ENCODE peak calls at places on chromosomes 1 and 21, in ten cellular contexts. M is iPS DF 6.9; V is CD8-positive, alpha-beta memory T cell; W is body of pancreas; Q is astrocyte; N is right atrium auricular region; X is foreskin keratinocyte; O is breast epithelium; U is fibroblast of lung; G is tibial nerve. Y is an unnamed sample.

GRCh38 chr1:232549998-232550397 is 79.9 kb downstream of the SIPA1L2 start:
- DNase-seq in M (no peak), V (no peak), W (no peak), Q (no peak), N (no peak), X (no peak), O (no peak), U (no peak), G (no peak), Y (no peak)

GRCh38 chr1:221439008-221439733 is 302.7 kb downstream of the DUSP10 start:
- DNase-seq in M (no peak), V (peak; percentile 70), W (no peak), Q (peak; percentile 88), N (no peak), X (peak; percentile 97), O (no peak), U (peak; percentile 51), G (no peak), Y (no peak)

GRCh38 chr1:111571987-111572386 is 47.6 kb upstream of the RAP1A start:
- DNase-seq in M (no peak), V (no peak), W (no peak), Q (peak; percentile 72), N (no peak), X (no peak), O (no peak), U (peak; percentile 58), G (no peak), Y (no peak)

GRCh38 chr1:215568287-215568692 is 1.2 kb downstream of the KCTD3 start:
- DNase-seq in M (no peak), V (no peak), W (no peak), Q (peak; percentile 40), N (no peak), X (no peak), O (no peak), U (peak; percentile 85), G (no peak), Y (no peak)

GRCh38 chr1:21511579-21512522 is 2.6 kb downstream of the ALPL start:
- DNase-seq in M (no peak), V (no peak), W (peak; percentile 52), Q (peak; percentile 96), N (peak; percentile 80), X (no peak), O (peak; percentile 80), U (peak; percentile 97), G (no peak), Y (peak; percentile 81)

GRCh38 chr21:39384674-39385298 is 35.9 kb upstream of the HMGN1 start:
- DNase-seq in M (no peak), V (no peak), W (no peak), Q (peak; percentile 54), N (no peak), X (no peak), O (no peak), U (peak; percentile 42), G (no peak), Y (no peak)

GRCh38 chr1:64471218-64471719 is 1.3 kb downstream of the CACHD1 start:
- DNase-seq in M (no peak), V (no peak), W (peak; percentile 40), Q (no peak), N (no peak), X (peak; percentile 10), O (peak; percentile 53), U (peak; percentile 28), G (no peak), Y (peak; percentile 80)

GRCh38 chr1:160522136-160522535 is 919 bp downstream of the SLAMF6 start:
- DNase-seq in M (no peak), V (no peak), W (no peak), Q (no peak), N (no peak), X (no peak), O (no peak), U (no peak), G (no peak), Y (no peak)

GRCh38 chr1:184513966-184514365 is 127.1 kb downstream of the C1orf21 start:
- DNase-seq in M (no peak), V (no peak), W (peak; percentile 37), Q (peak; percentile 53), N (no peak), X (no peak), O (no peak), U (peak; percentile 53), G (no peak), Y (no peak)

GRCh38 chr1:37438037-37438970 is 36.1 kb upstream of the ZC3H12A start:
- DNase-seq in M (no peak), V (no peak), W (no peak), Q (no peak), N (no peak), X (no peak), O (no peak), U (no peak), G (no peak), Y (no peak)

GRCh38 chr1:119420638-119421037 is 5.7 kb downstream of the HSD3B2 start:
- DNase-seq in M (no peak), V (no peak), W (no peak), Q (no peak), N (no peak), X (no peak), O (no peak), U (no peak), G (no peak), Y (no peak)

DNA sequence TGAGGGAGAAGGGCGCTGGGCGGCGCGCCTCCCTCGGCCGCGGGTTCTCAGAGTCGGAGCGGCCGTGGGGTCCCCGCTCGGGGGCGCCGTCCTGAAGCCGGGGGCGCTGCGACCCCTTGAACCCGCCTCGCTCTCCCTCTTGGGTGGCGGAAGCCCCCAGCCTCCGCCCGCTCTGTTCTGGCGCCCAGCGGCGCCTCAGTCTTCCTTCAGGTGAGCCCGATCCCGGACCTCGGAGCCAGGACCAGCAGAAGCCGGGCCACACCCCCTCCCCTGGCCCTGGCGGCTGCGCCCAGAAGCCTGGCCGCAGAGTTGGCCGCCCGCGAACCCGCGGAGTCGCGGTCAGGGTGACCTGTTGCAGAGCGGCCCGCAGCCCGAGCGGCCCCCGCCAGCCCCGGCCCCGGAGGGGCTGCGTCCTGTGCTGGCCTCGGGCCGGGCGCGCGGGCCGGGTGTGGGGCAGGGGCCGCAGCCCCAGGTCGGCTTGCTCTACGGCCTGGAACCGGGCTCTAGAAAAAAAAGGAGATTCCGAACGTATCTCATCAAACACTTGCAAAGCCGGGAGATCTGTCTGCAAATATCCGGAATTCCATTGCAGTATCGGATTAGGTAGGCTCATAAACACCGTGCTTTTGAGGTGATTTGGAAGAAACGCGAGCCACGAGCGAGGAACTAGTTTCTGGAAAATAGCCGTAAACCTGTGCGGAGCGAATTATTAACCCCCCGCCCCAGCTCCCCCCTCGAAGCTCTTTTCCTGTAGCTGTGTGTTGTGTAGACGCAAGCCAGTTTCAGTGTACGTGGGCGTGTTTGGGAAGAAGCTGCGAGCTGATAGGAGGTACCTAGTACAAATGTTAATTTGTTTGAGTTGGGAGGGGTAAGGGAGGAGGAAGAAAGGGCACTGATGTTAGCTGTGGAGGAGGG is 816 bp downstream of the RALGPS2 start:
- DNase-seq in M (no peak), V (peak; percentile 60), W (peak; percentile 86), Q (peak; percentile 88), N (no peak), X (peak; percentile 77), O (peak; percentile 63), U (peak; percentile 74), G (peak; percentile 16), Y (peak; percentile 81)
- H3K27ac ChIP-seq in M (no peak overlapping the region), V (peak overlapping the region; percentile 56), W (peak overlapping the region; percentile 95), Q (peak overlapping the region; percentile 73), N (peak overlapping the region; percentile 87), X (peak overlapping the region; percentile 89), O (peak overlapping the region; percentile 92), U (peak overlapping the region; percentile 52), G (peak overlapping the region; percentile 90), Y (peak overlapping the region; percentile 67)

GRCh38 chr1:243548516-243548915 is 292.7 kb downstream of the SDCCAG8 start:
- DNase-seq in M (no peak), V (no peak), W (no peak), Q (peak; percentile 38), N (no peak), X (no peak), O (no peak), U (no peak), G (no peak), Y (no peak)
- H3K27ac ChIP-seq in M (no peak overlapping the region), V (no peak overlapping the region), W (no peak overlapping the region), Q (peak overlapping the region; percentile 75), N (no peak overlapping the region), X (no peak overlapping the region), O (no peak overlapping the region), U (no peak overlapping the region), G (no peak overlapping the region), Y (no peak overlapping the region)

GRCh38 chr1:16195518-16195905 is 16.9 kb downstream of the ARHGEF19 start:
- DNase-seq in M (no peak), V (no peak), W (no peak), Q (no peak), N (no peak), X (no peak), O (no peak), U (no peak), G (no peak), Y (no peak)
- H3K27ac ChIP-seq in M (no peak overlapping the region), V (no peak overlapping the region), W (no peak overlapping the region), Q (no peak overlapping the region), N (no peak overlapping the region), X (no peak overlapping the region), O (no peak overlapping the region), U (no peak overlapping the region), G (no peak overlapping the region), Y (no peak overlapping the region)

GRCh38 chr21:42666023-42666747 is 12.8 kb downstream of the PDE9A start:
- DNase-seq in M (no peak), V (no peak), W (no peak), Q (no peak), N (no peak), X (no peak), O (no peak), U (no peak), G (no peak), Y (no peak)

GRCh38 chr21:42663860-42664535 is 10.6 kb downstream of the PDE9A start:
- DNase-seq in M (no peak), V (no peak), W (no peak), Q (no peak), N (no peak), X (no peak), O (no peak), U (no peak), G (no peak), Y (no peak)

GRCh38 chr21:42664614-42665013 is 11.2 kb downstream of the PDE9A start:
- DNase-seq in M (no peak), V (no peak), W (no peak), Q (no peak), N (no peak), X (no peak), O (no peak), U (no peak), G (no peak), Y (no peak)

GRCh38 chr21:42665484-42665883 is 12.1 kb downstream of the PDE9A start:
- DNase-seq in M (no peak), V (no peak), W (no peak), Q (no peak), N (no peak), X (no peak), O (no peak), U (no peak), G (no peak), Y (no peak)

DNA sequence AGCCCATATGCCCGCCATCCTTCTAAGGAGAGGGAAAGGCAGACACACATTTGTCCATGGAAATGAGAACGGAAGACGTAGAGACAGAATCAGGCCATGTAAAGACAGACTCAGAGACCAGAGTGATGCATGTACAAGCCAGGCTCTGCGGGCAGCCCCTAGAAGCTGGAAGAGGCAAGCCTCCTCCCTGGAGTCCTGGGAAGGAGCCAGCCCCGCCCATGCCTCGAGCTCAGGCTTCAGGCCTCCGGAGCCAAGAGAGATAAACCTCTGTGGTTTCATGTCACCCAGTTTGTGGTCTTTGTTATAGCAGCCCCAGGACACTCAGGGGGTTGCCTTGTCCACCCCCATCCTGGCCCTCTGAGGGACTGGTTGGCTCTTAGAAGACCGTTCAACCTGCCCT is 11.6 kb downstream of the PDE9A start:
- DNase-seq in M (no peak), V (no peak), W (no peak), Q (no peak), N (no peak), X (no peak), O (no peak), U (no peak), G (no peak), Y (no peak)
- H3K27ac ChIP-seq in M (no peak overlapping the region), V (no peak overlapping the region), W (no peak overlapping the region), Q (no peak overlapping the region), N (no peak overlapping the region), X (no peak overlapping the region), O (no peak overlapping the region), U (no peak overlapping the region), G (peak overlapping the region; percentile 69), Y (no peak overlapping the region)

Y was measured in upper lobe of right lung.